ENCODE peak calls at places on chromosomes 13 and 19, in four cellular contexts. Y is M059J; I is activated effector memory CD4-positive, alpha-beta T cell treated with Interleukin-2 at 50 U/mL for 16 hours; X is GM12892. E is an unnamed sample.

GRCh38 chr13:43684947-43685725 is 101.6 kb downstream of the ENOX1 start:
- DNase-seq in X (no peak), I (no peak), Y (no peak), E (no peak)

GRCh38 chr13:108787709-108788394 is 158.4 kb downstream of the MYO16 start:
- DNase-seq in X (no peak), Y (no peak), I (no peak), E (no peak)

GRCh38 chr19:56839665-56840451 is 668 bp downstream of the PEG3 start:
- DNase-seq in X (no peak), I (no peak), Y (peak), E (no peak)

GRCh38 chr13:95552539-95553270 is at the start of gene CLDN10:
- DNase-seq in Y (no peak), I (no peak), X (peak), E (no peak)

GRCh38 chr19:19485161-19485997 is 30.0 kb downstream of the TSSK6 start:
- DNase-seq in Y (no peak), I (no peak), X (no peak), E (no peak)

GRCh38 chr19:18865973-18866799 is 29.8 kb downstream of the CERS1 start:
- DNase-seq in Y (no peak), I (peak), X (peak), E (no peak)

GRCh38 chr19:29724102-29724641 is 9.1 kb upstream of the C19orf12 start:
- DNase-seq in Y (no peak), I (peak), X (no peak), E (no peak)

GRCh38 chr19:2648528-2648937 is 54.0 kb downstream of the GNG7 start:
- DNase-seq in I (peak), X (peak), Y (peak), E (peak)

GRCh38 chr13:97223711-97224461 is 1.8 kb downstream of the MBNL2 start:
- DNase-seq in I (no peak), Y (peak), X (no peak), E (peak)

GRCh38 chr19:11551603-11552235 is 7.3 kb downstream of the ELOF1 start:
- DNase-seq in X (no peak), I (no peak), Y (no peak), E (no peak)

GRCh38 chr13:101382086-101382485 is 34.2 kb downstream of the NALCN start:
- DNase-seq in I (no peak), Y (no peak), X (no peak), E (no peak)

GRCh38 chr19:34707661-34708060 is 26.4 kb upstream of the ZNF181 start:
- DNase-seq in I (no peak), Y (no peak), X (no peak), E (no peak)

GRCh38 chr13:113938716-113939115 is 35.2 kb downstream of the C13orf46 start:
- DNase-seq in X (no peak), Y (no peak), I (no peak), E (no peak)

GRCh38 chr19:46408611-46409039 is 4.7 kb downstream of the CCDC8 start:
- DNase-seq in I (no peak), Y (no peak), X (no peak), E (no peak)

GRCh38 chr13:41696163-41697003 is 239.0 kb downstream of the RGCC start:
- DNase-seq in I (no peak), X (no peak), Y (peak), E (peak)

GRCh38 chr13:114222461-114222968 is 12.2 kb upstream of the CDC16 start:
- DNase-seq in X (no peak), Y (no peak), I (no peak), E (no peak)

GRCh38 chr19:39139305-39140194 is 14.0 kb downstream of the PAK4 start:
- DNase-seq in I (no peak), Y (no peak), X (no peak), E (no peak)

GRCh38 chr13:98508280-98509074 is 68.4 kb downstream of the STK24 start:
- DNase-seq in I (no peak), X (no peak), Y (peak), E (no peak)

GRCh38 chr13:84076280-84076679 is 194.0 kb upstream of the SLITRK1 start:
- DNase-seq in X (no peak), Y (no peak), I (no peak), E (no peak)

GRCh38 chr19:16613841-16614240 is 14.2 kb downstream of the MED26 start:
- DNase-seq in X (no peak), Y (no peak), I (no peak), E (no peak)

GRCh38 chr13:51894239-51894638 is 32.5 kb downstream of the CCDC70 start:
- DNase-seq in I (no peak), X (no peak), Y (peak), E (no peak)

GRCh38 chr13:100392709-100393630 is 195.6 kb downstream of the GGACT start:
- DNase-seq in I (peak), Y (peak), X (no peak), E (peak)

GRCh38 chr19:1266116-1266817 is 2.9 kb upstream of the CIRBP start:
- DNase-seq in I (peak), X (peak), Y (peak), E (no peak)

GRCh38 chr19:47228168-47228936 is 2.6 kb downstream of the BBC3 start:
- DNase-seq in Y (peak), I (peak), X (no peak), E (no peak)

GRCh38 chr13:42600943-42601342 is 27.0 kb downstream of the TNFSF11 start:
- DNase-seq in X (no peak), Y (peak), I (no peak), E (no peak)

GRCh38 chr19:17454579-17454978 is 6.1 kb upstream of the TMEM221 start:
- DNase-seq in I (no peak), Y (no peak), X (no peak), E (no peak)

GRCh38 chr13:67101730-67102467 is 128.2 kb downstream of the PCDH9 start:
- DNase-seq in Y (no peak), X (no peak), I (no peak), E (no peak)

GRCh38 chr19:29491491-29491890 is 34.3 kb upstream of the VSTM2B start:
- DNase-seq in Y (no peak), I (no peak), X (no peak), E (no peak)

GRCh38 chr19:40539070-40539469 is 37.6 kb upstream of the SHKBP1 start:
- DNase-seq in X (no peak), I (no peak), Y (peak), E (no peak)

GRCh38 chr13:31930901-31931522 is 100.6 kb upstream of the FRY start:
- DNase-seq in I (no peak), X (peak), Y (peak), E (no peak)